ENCODE peak calls at places on chromosomes 11 and 22, in five cellular contexts. C, Y, V, K and U are unnamed samples.

GRCh38 chr11:87351671-87352070 is 313.9 kb downstream of the TMEM135 start:
- DNase-seq in C (no peak), Y (no peak), V (no peak), K (no peak), U (no peak)

GRCh38 chr11:66113132-66113856 is 43.2 kb downstream of the PACS1 start:
- DNase-seq in V (no peak), Y (no peak), K (no peak), C (peak), U (peak)

GRCh38 chr22:36185828-36186624 is 15.6 kb downstream of the APOL4 start:
- DNase-seq in V (no peak), Y (no peak), C (no peak), K (no peak), U (no peak)

GRCh38 chr11:111452817-111453607 is 59.2 kb downstream of the BTG4 start:
- DNase-seq in Y (no peak), C (no peak), K (no peak), V (no peak), U (no peak)

GRCh38 chr11:34865261-34865660 is 50.9 kb downstream of the APIP start:
- DNase-seq in C (no peak), V (no peak), K (no peak), Y (no peak), U (no peak)

GRCh38 chr11:129595043-129595962 is 219.7 kb downstream of the BARX2 start:
- DNase-seq in C (no peak), Y (no peak), K (no peak), V (no peak), U (no peak)

GRCh38 chr22:46007848-46008261 is 30.9 kb upstream of the WNT7B start:
- DNase-seq in Y (no peak), K (no peak), C (no peak), V (no peak), U (no peak)

GRCh38 chr11:64898541-64898940 is 18.5 kb downstream of the ATG2A start:
- DNase-seq in Y (no peak), K (no peak), V (no peak), C (no peak), U (no peak)

GRCh38 chr22:22903355-22903777 is 15.8 kb downstream of the IGLL5 start:
- DNase-seq in K (no peak), Y (peak), V (no peak), C (no peak), U (no peak)

GRCh38 chr22:31206896-31207687 is 5.0 kb upstream of the LIMK2 start:
- DNase-seq in Y (no peak), V (no peak), K (no peak), C (no peak), U (no peak)

GRCh38 chr11:96317576-96317975 is 25.4 kb downstream of the MAML2 start:
- DNase-seq in Y (no peak), V (no peak), K (no peak), C (no peak), U (no peak)

GRCh38 chr11:65560555-65561418 is 2.6 kb upstream of the LTBP3 start:
- DNase-seq in V (no peak), K (no peak), Y (no peak), C (no peak), U (no peak)

GRCh38 chr11:8688414-8689362 is 6.1 kb downstream of the RPL27A start:
- DNase-seq in C (peak), Y (peak), K (peak), V (peak), U (peak)

GRCh38 chr11:15819679-15820286 is 536.6 kb downstream of the SOX6 start:
- DNase-seq in C (peak), K (peak), V (no peak), Y (peak), U (peak)

DNA sequence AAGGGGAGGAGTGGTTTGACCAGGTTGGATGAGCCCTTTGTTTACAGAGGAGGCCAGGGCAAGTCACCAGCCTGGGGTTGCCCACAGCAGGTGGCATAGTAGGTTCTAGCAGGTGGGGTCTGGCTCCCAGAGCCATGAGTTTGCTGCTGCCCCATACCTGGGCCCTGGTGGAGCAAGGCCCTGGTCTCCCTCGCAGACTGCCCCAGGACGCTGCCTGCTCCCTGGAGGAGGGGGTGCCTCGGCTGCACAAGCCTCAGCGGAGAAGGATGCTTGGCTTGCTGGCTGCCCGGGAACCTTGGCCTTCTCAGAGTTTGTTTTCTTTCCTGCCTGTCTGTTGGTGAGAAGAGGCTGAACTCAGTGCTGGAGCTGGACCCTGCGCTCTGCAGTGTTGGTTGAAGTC is 54.9 kb downstream of the LRP5 start:
- DNase-seq in Y (no peak), K (no peak), V (no peak), C (no peak), U (no peak)
- H3K27ac ChIP-seq in Y (no peak), K (no peak), V (no peak), C (no peak), U (no peak)

DNA sequence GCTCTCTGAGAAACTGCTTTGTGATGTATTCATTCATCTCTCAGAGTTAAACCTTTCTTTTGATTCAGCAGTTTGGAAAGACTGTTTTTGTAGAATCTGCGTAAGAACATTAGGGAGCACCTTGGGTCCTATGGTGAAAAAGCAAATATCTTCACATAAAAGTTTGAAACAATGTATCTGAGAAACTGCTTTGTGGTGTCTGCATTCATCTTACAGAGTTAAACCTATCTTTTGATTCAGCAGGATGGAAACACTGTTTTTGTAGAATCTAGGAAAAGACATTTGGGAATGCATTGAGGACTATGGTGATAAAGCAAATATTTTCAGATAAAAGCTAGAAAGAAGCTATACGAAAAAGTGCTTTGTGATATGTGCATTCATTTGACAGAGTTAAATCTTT is 361.3 kb downstream of the OR4C45 start:
- DNase-seq in K (no peak), C (no peak), Y (no peak), V (no peak), U (no peak)
- TF ChIP-seq SRF in K (no peak), C (no peak), Y (no peak), V (no peak), U (no peak)

DNA sequence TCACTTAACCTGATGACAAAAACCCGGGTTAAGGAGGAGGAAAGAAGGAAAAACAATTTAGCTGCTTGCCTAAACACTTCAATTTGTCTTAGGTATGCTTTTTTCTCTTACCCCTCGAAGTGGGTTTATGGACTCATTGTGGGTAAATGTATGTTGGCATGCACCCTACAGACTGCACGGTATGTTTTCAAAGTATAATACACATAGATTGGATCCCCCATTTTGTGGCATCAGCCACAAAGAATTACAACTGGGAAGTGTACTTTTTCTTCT is 2.3 kb downstream of the YAP1 start:
- DNase-seq in Y (no peak), C (no peak), K (no peak), V (no peak), U (no peak)
- H3K27ac ChIP-seq in Y (no peak), C (peak), K (peak), V (no peak), U (peak)

DNA sequence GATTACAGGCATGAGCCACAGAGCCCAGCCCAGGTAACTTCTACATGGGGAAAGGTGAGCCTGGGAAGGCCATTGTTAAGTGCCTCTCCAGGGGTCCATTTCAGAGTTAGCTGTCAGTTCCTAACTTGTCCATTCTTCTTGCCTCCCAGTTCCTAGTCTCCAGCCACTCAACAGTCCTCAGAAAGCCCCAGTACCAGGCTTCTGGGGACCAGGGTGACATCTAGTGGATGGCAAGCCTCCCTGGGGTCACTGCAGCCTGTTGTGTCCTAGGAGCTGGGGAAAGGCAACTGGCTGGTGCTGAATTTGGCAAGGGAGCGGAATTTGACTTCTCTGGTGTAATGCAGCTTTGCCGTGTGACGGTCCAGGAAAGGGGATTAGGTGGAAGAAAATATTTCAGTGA is 2.1 kb downstream of the LGALS12 start:
- DNase-seq in K (peak), Y (peak), C (peak), V (no peak), U (peak)
- TF ChIP-seq SRF in K (no peak), Y (no peak), C (no peak), V (no peak), U (no peak)

GRCh38 chr11:79794057-79794456 is 353.2 kb upstream of the TENM4 start:
- DNase-seq in C (no peak), K (no peak), V (no peak), Y (no peak), U (no peak)
- H3K27ac ChIP-seq in C (no peak), K (no peak), V (no peak), Y (no peak), U (no peak)

GRCh38 chr11:44134625-44135024 is 39.1 kb downstream of the EXT2 start:
- DNase-seq in V (no peak), C (no peak), Y (no peak), K (no peak), U (no peak)
- TF ChIP-seq SRF in V (no peak), C (no peak), Y (no peak), K (no peak), U (no peak)

DNA sequence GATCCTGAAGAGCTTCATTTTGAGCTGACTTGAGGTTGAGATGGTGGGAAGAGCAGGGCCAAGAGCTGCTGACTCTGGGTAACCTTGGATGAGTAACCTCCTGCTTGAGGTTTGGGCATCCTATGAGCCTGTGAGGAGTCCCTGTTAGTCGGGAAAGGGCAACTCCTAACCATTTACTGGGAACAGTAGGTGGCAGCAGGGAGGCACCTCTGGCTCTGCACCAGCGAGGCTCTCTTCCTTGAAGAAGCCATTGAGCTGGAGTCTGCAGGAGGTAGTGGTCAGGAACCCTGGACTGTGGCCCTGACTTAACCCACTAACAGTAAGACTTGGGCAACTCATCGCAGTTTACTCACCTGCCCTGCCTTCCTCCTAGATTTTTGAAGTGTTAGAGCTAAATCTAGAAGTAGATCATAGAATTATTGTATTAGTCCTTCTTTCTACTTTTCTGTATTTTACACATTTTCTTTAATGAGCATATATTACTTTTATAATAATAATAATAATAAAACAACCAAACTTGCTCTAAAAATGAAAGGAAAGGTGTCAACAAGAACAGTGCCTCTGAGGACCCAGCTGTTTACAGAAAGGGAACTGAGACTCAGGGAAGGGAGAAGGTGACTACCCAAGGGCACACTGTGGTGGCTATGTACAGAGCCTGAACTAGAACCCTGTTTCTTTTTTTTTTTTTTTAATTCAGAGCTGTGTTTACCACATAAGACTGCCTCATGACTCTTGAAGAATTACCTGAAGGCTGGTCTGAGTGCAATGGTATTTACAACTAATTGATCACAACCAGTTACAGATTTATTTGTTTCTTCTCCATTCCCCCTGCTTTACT is 47.5 kb downstream of the MEI1 start:
- DNase-seq in V (peak), K (peak), C (peak), Y (peak), U (peak)
- H3K27ac ChIP-seq in V (peak), K (no peak), C (no peak), Y (no peak), U (no peak)

DNA sequence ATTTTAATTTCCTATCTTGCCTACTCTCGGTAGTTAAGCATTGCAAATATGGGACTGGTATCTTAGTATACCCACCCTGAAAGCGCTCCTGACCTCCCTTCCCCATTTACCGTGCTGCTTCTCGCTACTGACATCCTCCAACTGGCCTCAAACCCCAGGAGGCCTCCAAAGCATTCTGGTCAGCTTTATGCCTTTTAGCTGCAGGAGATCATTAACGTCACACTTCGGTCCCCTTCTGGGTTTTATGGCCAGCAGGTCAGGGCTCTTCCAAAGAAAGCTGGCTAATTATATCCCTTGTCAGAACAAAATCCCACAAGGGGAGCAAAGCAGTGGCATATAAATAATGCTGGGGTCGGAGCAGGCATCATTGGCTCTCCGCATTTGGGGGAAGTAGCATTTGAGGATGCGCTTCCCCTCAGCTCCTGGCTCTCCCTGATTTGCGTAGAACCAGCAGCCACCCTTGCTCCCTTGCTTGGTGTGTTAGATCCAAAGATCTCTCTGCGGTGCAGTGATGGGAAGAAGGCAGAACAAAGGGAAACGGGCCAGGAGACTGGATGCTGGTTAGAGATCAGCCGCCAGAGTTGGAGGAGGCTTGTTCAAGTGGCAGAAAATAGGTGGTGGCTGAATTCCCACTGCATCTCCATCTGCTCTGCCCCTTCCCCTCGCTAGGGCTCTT is 117.4 kb downstream of the DBX1 start:
- DNase-seq in Y (no peak), K (no peak), C (no peak), V (no peak), U (no peak)
- TF ChIP-seq SRF in Y (no peak), K (no peak), C (no peak), V (no peak), U (no peak)